ENCODE peak calls at places on chromosome 15, in seven cellular contexts. M is NCI-H1092; Z is lung; P is activated T-cell treated with anti-CD3 and anti-CD28 coated beads for 1 hour; F is HFF-Myc; I is kidney glomerular epithelial cell; R is stimulated activated CD4-positive, alpha-beta T cell treated with anti-CD3 and anti-CD28 coated beads, Interleukin-1b, Interleukin-23, amount 100 ng/mL, for 24 hours. J is an unnamed sample.

GRCh38 chr15:84603630-84604379 is 3.0 kb downstream of the ZSCAN2 start:
- DNase-seq in M (no peak), Z (no peak), P (no peak), F (no peak), I (no peak), R (no peak), J (no peak)

GRCh38 chr15:61687651-61688050 is 372.6 kb downstream of the VPS13C start:
- DNase-seq in M (no peak), Z (no peak), P (no peak), F (no peak), I (no peak), R (no peak), J (no peak)

GRCh38 chr15:65920825-65921309 is 51.6 kb downstream of the RAB11A start:
- DNase-seq in M (no peak), Z (no peak), P (no peak), F (no peak), I (no peak), R (no peak), J (no peak)

GRCh38 chr15:56428821-56429458 is 36.0 kb downstream of the MNS1 start:
- DNase-seq in M (no peak), Z (no peak), P (no peak), F (peak; percentile 6), I (peak; percentile 54), R (no peak), J (no peak)

GRCh38 chr15:71115567-71116351 is 488 bp downstream of the THSD4 start:
- DNase-seq in M (no peak), Z (peak; percentile 73), P (no peak), F (no peak), I (peak; percentile 60), R (no peak), J (peak; percentile 62)

GRCh38 chr15:50128266-50128665 is 9.2 kb upstream of the ATP8B4 start:
- DNase-seq in M (no peak), Z (peak; percentile 56), P (no peak), F (no peak), I (no peak), R (no peak), J (no peak)

GRCh38 chr15:60682115-60682514 is 203.2 kb upstream of the ICE2 start:
- DNase-seq in M (no peak), Z (no peak), P (no peak), F (no peak), I (no peak), R (no peak), J (no peak)

GRCh38 chr15:69784808-69785550 is 312.7 kb downstream of the TLE3 start:
- DNase-seq in M (no peak), Z (no peak), P (no peak), F (no peak), I (no peak), R (no peak), J (no peak)

GRCh38 chr15:58918239-58918638 is 15.2 kb downstream of the SLTM start:
- DNase-seq in M (no peak), Z (no peak), P (no peak), F (no peak), I (peak; percentile 68), R (no peak), J (no peak)

GRCh38 chr15:41466711-41467110 is 27.0 kb upstream of the ITPKA start:
- DNase-seq in M (no peak), Z (no peak), P (no peak), F (no peak), I (no peak), R (no peak), J (no peak)

GRCh38 chr15:34725565-34725964 is 29.2 kb downstream of the GJD2 start:
- DNase-seq in M (no peak), Z (no peak), P (no peak), F (no peak), I (peak; percentile 2), R (no peak), J (no peak)

GRCh38 chr15:66698318-66698961 is 3.6 kb upstream of the SMAD6 start:
- DNase-seq in M (peak; percentile 5), Z (peak; percentile 67), P (no peak), F (no peak), I (no peak), R (no peak), J (peak; percentile 76)

GRCh38 chr15:27769652-27770051 is 329.5 kb downstream of the OCA2 start:
- DNase-seq in M (no peak), Z (no peak), P (no peak), F (no peak), I (no peak), R (no peak), J (no peak)

GRCh38 chr15:88029696-88030095 is 226.8 kb downstream of the NTRK3 start:
- DNase-seq in M (no peak), Z (no peak), P (no peak), F (no peak), I (no peak), R (no peak), J (no peak)

GRCh38 chr15:91049378-91050127 is 27.2 kb upstream of the VPS33B start:
- DNase-seq in M (peak; percentile 20), Z (peak; percentile 68), P (peak; percentile 34), F (peak; percentile 46), I (peak; percentile 78), R (no peak), J (peak; percentile 68)

GRCh38 chr15:23855260-23855659 is 168.2 kb upstream of the NDN start:
- DNase-seq in M (no peak), Z (no peak), P (no peak), F (no peak), I (no peak), R (no peak), J (no peak)

GRCh38 chr15:84099181-84099580 is 136.4 kb upstream of the GOLGA6L4 start:
- DNase-seq in M (no peak), Z (peak; percentile 31), P (no peak), F (no peak), I (peak; percentile 16), R (no peak), J (no peak)